ENCODE peak calls at places on chromosome 11, in ten cellular contexts. One of them, this sample, is unnamed.

GRCh38 chr11:20611892-20612291 is 12.5 kb downstream of the SLC6A5 start:
- DNase-seq in NAMALWA: no peak
- DNase-seq in A549: no peak
- DNase-seq in activated naive CD4-positive, alpha-beta T cell treated with anti-CD3 and anti-CD28 coated beads for 36 hours: no peak
- DNase-seq in right lobe of liver: no peak
- DNase-seq in stimulated activated CD4-positive, alpha-beta T cell treated with anti-CD3 and anti-CD28 coated beads, Interleukin-15, amount 100 ng/mL, for 1 hour: no peak
- DNase-seq in AG09309: peak; percentile 17
- DNase-seq in SJSA1: no peak
- DNase-seq in mucosa of descending colon: no peak
- DNase-seq in HFFc6: no peak
- DNase-seq in this sample: peak; percentile 2

GRCh38 chr11:120344302-120345004 is 8.2 kb downstream of the ARHGEF12 start:
- DNase-seq in NAMALWA: peak; percentile 84
- DNase-seq in A549: no peak
- DNase-seq in activated naive CD4-positive, alpha-beta T cell treated with anti-CD3 and anti-CD28 coated beads for 36 hours: peak; percentile 71
- DNase-seq in right lobe of liver: no peak
- DNase-seq in stimulated activated CD4-positive, alpha-beta T cell treated with anti-CD3 and anti-CD28 coated beads, Interleukin-15, amount 100 ng/mL, for 1 hour: no peak
- DNase-seq in AG09309: no peak
- DNase-seq in SJSA1: no peak
- DNase-seq in mucosa of descending colon: no peak
- DNase-seq in HFFc6: peak; percentile 40
- DNase-seq in this sample: peak; percentile 80

GRCh38 chr11:69022268-69022667 is 9.2 kb upstream of the MRGPRF start:
- DNase-seq in NAMALWA: no peak
- DNase-seq in A549: no peak
- DNase-seq in activated naive CD4-positive, alpha-beta T cell treated with anti-CD3 and anti-CD28 coated beads for 36 hours: no peak
- DNase-seq in right lobe of liver: no peak
- DNase-seq in stimulated activated CD4-positive, alpha-beta T cell treated with anti-CD3 and anti-CD28 coated beads, Interleukin-15, amount 100 ng/mL, for 1 hour: no peak
- DNase-seq in AG09309: no peak
- DNase-seq in SJSA1: no peak
- DNase-seq in mucosa of descending colon: no peak
- DNase-seq in HFFc6: no peak
- DNase-seq in this sample: no peak

GRCh38 chr11:126469308-126469707 is 113.8 kb downstream of the ST3GAL4 start:
- DNase-seq in NAMALWA: no peak
- DNase-seq in A549: no peak
- DNase-seq in activated naive CD4-positive, alpha-beta T cell treated with anti-CD3 and anti-CD28 coated beads for 36 hours: no peak
- DNase-seq in right lobe of liver: no peak
- DNase-seq in stimulated activated CD4-positive, alpha-beta T cell treated with anti-CD3 and anti-CD28 coated beads, Interleukin-15, amount 100 ng/mL, for 1 hour: no peak
- DNase-seq in AG09309: no peak
- DNase-seq in SJSA1: no peak
- DNase-seq in mucosa of descending colon: no peak
- DNase-seq in HFFc6: no peak
- DNase-seq in this sample: no peak

GRCh38 chr11:68677432-68677831 is 6.9 kb upstream of the GAL start:
- DNase-seq in NAMALWA: no peak
- DNase-seq in A549: peak; percentile 71
- DNase-seq in activated naive CD4-positive, alpha-beta T cell treated with anti-CD3 and anti-CD28 coated beads for 36 hours: no peak
- DNase-seq in right lobe of liver: peak; percentile 56
- DNase-seq in stimulated activated CD4-positive, alpha-beta T cell treated with anti-CD3 and anti-CD28 coated beads, Interleukin-15, amount 100 ng/mL, for 1 hour: no peak
- DNase-seq in AG09309: peak; percentile 28
- DNase-seq in SJSA1: peak; percentile 91
- DNase-seq in mucosa of descending colon: peak; percentile 14
- DNase-seq in HFFc6: peak; percentile 58
- DNase-seq in this sample: peak; percentile 81

GRCh38 chr11:17352925-17353227 is 1.3 kb downstream of the NCR3LG1 start:
- DNase-seq in NAMALWA: no peak
- DNase-seq in A549: peak; percentile 63
- DNase-seq in activated naive CD4-positive, alpha-beta T cell treated with anti-CD3 and anti-CD28 coated beads for 36 hours: peak; percentile 42
- DNase-seq in right lobe of liver: peak; percentile 54
- DNase-seq in stimulated activated CD4-positive, alpha-beta T cell treated with anti-CD3 and anti-CD28 coated beads, Interleukin-15, amount 100 ng/mL, for 1 hour: no peak
- DNase-seq in AG09309: no peak
- DNase-seq in SJSA1: no peak
- DNase-seq in mucosa of descending colon: peak; percentile 78
- DNase-seq in HFFc6: peak; percentile 10
- DNase-seq in this sample: no peak

GRCh38 chr11:77166021-77166420 is 38.0 kb downstream of the MYO7A start:
- DNase-seq in NAMALWA: no peak
- DNase-seq in A549: no peak
- DNase-seq in activated naive CD4-positive, alpha-beta T cell treated with anti-CD3 and anti-CD28 coated beads for 36 hours: no peak
- DNase-seq in right lobe of liver: no peak
- DNase-seq in stimulated activated CD4-positive, alpha-beta T cell treated with anti-CD3 and anti-CD28 coated beads, Interleukin-15, amount 100 ng/mL, for 1 hour: no peak
- DNase-seq in AG09309: no peak
- DNase-seq in SJSA1: no peak
- DNase-seq in mucosa of descending colon: no peak
- DNase-seq in HFFc6: no peak
- DNase-seq in this sample: no peak

GRCh38 chr11:123544631-123545375 is 109.6 kb downstream of the SCN3B start:
- DNase-seq in NAMALWA: no peak
- DNase-seq in A549: no peak
- DNase-seq in activated naive CD4-positive, alpha-beta T cell treated with anti-CD3 and anti-CD28 coated beads for 36 hours: no peak
- DNase-seq in right lobe of liver: no peak
- DNase-seq in stimulated activated CD4-positive, alpha-beta T cell treated with anti-CD3 and anti-CD28 coated beads, Interleukin-15, amount 100 ng/mL, for 1 hour: no peak
- DNase-seq in AG09309: no peak
- DNase-seq in SJSA1: peak; percentile 42
- DNase-seq in mucosa of descending colon: no peak
- DNase-seq in HFFc6: no peak
- DNase-seq in this sample: no peak

This sample was measured in mesenchymal stem cell.